ENCODE peak calls at places on chromosomes 11 and 22, in six cellular contexts. O is spleen, C is brain microvascular endothelial cell, K is Peyer's patch, N is Karpas-422, X is dorsolateral prefrontal cortex. M is an unnamed sample. For H3K27me3, the result is how much of the 10 kb centered on the place peaks cover.

GRCh38 chr22:27989758-27990450 is 70.8 kb upstream of the PITPNB start:
- DNase-seq in O (no peak), C (no peak), K (no peak), N (no peak), X (no peak), M (no peak)

GRCh38 chr11:64186205-64187165 is 514 bp downstream of the STIP1 start:
- DNase-seq in O (no peak), C (no peak), K (no peak), N (no peak), X (no peak), M (no peak)

GRCh38 chr11:34190192-34191139 is 85.0 kb downstream of the NAT10 start:
- DNase-seq in O (no peak), C (no peak), K (no peak), N (no peak), X (no peak), M (no peak)

GRCh38 chr11:62508336-62509058 is 38.1 kb downstream of the AHNAK start:
- DNase-seq in O (peak), C (peak), K (peak), N (peak), X (peak), M (peak)

GRCh38 chr11:116871248-116871647 is 33.8 kb upstream of the APOA1 start:
- DNase-seq in O (no peak), C (peak), K (no peak), N (no peak), X (no peak), M (no peak)

GRCh38 chr11:109583996-109584395 is 162.0 kb downstream of the C11orf87 start:
- DNase-seq in O (no peak), C (no peak), K (no peak), N (no peak), X (no peak), M (no peak)

GRCh38 chr11:46055371-46055770 is 65.9 kb downstream of the PHF21A start:
- DNase-seq in O (no peak), C (peak), K (no peak), N (no peak), X (no peak), M (peak)

GRCh38 chr11:114145166-114145695 is 85.7 kb downstream of the ZBTB16 start:
- DNase-seq in O (no peak), C (no peak), K (no peak), N (no peak), X (no peak), M (no peak)

GRCh38 chr11:55707029-55707428 is 45.0 kb downstream of the OR4C6 start:
- DNase-seq in O (no peak), C (peak), K (no peak), N (peak), X (no peak), M (no peak)

GRCh38 chr22:22484023-22484422 is 24.5 kb downstream of the ZNF280B start:
- DNase-seq in O (no peak), C (no peak), K (no peak), N (no peak), X (no peak), M (no peak)

GRCh38 chr11:61754534-61755482 is 2.4 kb downstream of the MYRF start:
- DNase-seq in O (no peak), C (peak), K (no peak), N (no peak), X (no peak), M (no peak)

GRCh38 chr11:132101861-132102260 is 731.4 kb downstream of the NTM start:
- DNase-seq in O (no peak), C (no peak), K (no peak), N (no peak), X (no peak), M (no peak)

GRCh38 chr11:898540-899190 is 11.9 kb downstream of the CHID1 start:
- DNase-seq in O (no peak), C (no peak), K (no peak), N (no peak), X (no peak), M (no peak)

GRCh38 chr11:82996966-82997606 is 74.6 kb downstream of the RAB30 start:
- DNase-seq in O (no peak), C (no peak), K (peak), N (no peak), X (no peak), M (no peak)

GRCh38 chr11:65779919-65780769 is 632 bp downstream of the AP5B1 start:
- DNase-seq in O (peak), C (peak), K (peak), N (peak), X (peak), M (no peak)

GRCh38 chr11:2655834-2656622 is 43.8 kb downstream of the KCNQ1OT1 start:
- DNase-seq in O (no peak), C (peak), K (no peak), N (no peak), X (no peak), M (no peak)

GRCh38 chr11:43458486-43458885 is 99.8 kb downstream of the TTC17 start:
- DNase-seq in O (no peak), C (no peak), K (no peak), N (no peak), X (no peak), M (no peak)

GRCh38 chr11:118605116-118605867 is 2.1 kb upstream of the PHLDB1 start:
- DNase-seq in O (peak), C (peak), K (no peak), N (no peak), X (peak), M (no peak)

GRCh38 chr22:43153916-43154315 is 2.6 kb downstream of the TSPO start:
- DNase-seq in O (no peak), C (no peak), K (no peak), N (no peak), X (no peak), M (no peak)

GRCh38 chr11:80281194-80281593 is 840.4 kb upstream of the TENM4 start:
- DNase-seq in O (no peak), C (no peak), K (no peak), N (no peak), X (no peak), M (no peak)

GRCh38 chr11:128022007-128022368 is 565.4 kb downstream of the ETS1 start:
- DNase-seq in O (no peak), C (peak), K (no peak), N (no peak), X (no peak), M (no peak)

GRCh38 chr11:32586576-32587190 is 3.1 kb downstream of the EIF3M start:
- DNase-seq in O (no peak), C (peak), K (no peak), N (peak), X (no peak), M (no peak)

GRCh38 chr11:36264601-36265344 is 24.5 kb downstream of the COMMD9 start:
- DNase-seq in O (no peak), C (no peak), K (no peak), N (no peak), X (no peak), M (no peak)

GRCh38 chr22:33867118-33867863 is 53.0 kb downstream of the LARGE1 start:
- DNase-seq in O (no peak), C (peak), K (peak), N (no peak), X (no peak), M (no peak)

GRCh38 chr22:17085277-17086091 is 684 bp downstream of the IL17RA start:
- DNase-seq in O (no peak), C (no peak), K (peak), N (no peak), X (no peak), M (no peak)

GRCh38 chr11:118401880-118402590 is 629 bp downstream of the ATP5MG start:
- DNase-seq in O (no peak), C (peak), K (no peak), N (no peak), X (no peak), M (no peak)

GRCh38 chr11:108915666-108916065 is 250.8 kb downstream of the DDX10 start:
- DNase-seq in O (no peak), C (no peak), K (no peak), N (no peak), X (no peak), M (no peak)

GRCh38 chr11:70115778-70116177 is 37.7 kb downstream of the ANO1 start:
- DNase-seq in O (no peak), C (no peak), K (no peak), N (no peak), X (no peak), M (no peak)

GRCh38 chr11:71293961-71294782 is 41.8 kb upstream of the SHANK2 start:
- DNase-seq in O (no peak), C (no peak), K (no peak), N (no peak), X (no peak), M (no peak)

GRCh38 chr11:102819491-102819890 is 21.5 kb upstream of the MMP1 start:
- DNase-seq in O (no peak), C (no peak), K (no peak), N (no peak), X (no peak), M (no peak)

GRCh38 chr22:30783021-30783420 is 88.3 kb downstream of the OSBP2 start:
- DNase-seq in O (no peak), C (no peak), K (no peak), N (no peak), X (no peak), M (no peak)

GRCh38 chr11:100805509-100806199 is 118.6 kb downstream of the ARHGAP42 start:
- DNase-seq in O (no peak), C (no peak), K (no peak), N (no peak), X (no peak), M (no peak)

GRCh38 chr11:95419915-95420314 is 188.9 kb upstream of the SESN3 start:
- DNase-seq in O (no peak), C (peak), K (no peak), N (no peak), X (no peak), M (no peak)

GRCh38 chr11:128397362-128397761 is 190.0 kb downstream of the ETS1 start:
- DNase-seq in O (no peak), C (no peak), K (no peak), N (no peak), X (no peak), M (no peak)

GRCh38 chr11:33214187-33214586 is 43.0 kb upstream of the HIPK3 start:
- DNase-seq in O (no peak), C (no peak), K (no peak), N (no peak), X (no peak), M (no peak)

GRCh38 chr11:132312161-132312560 is 941.7 kb downstream of the NTM start:
- DNase-seq in O (no peak), C (peak), K (no peak), N (no peak), X (no peak), M (no peak)

GRCh38 chr11:110029714-110030113 is 63.5 kb upstream of the ZC3H12C start:
- DNase-seq in O (no peak), C (no peak), K (no peak), N (no peak), X (no peak), M (no peak)

GRCh38 chr11:46315033-46315738 is 32.1 kb upstream of the DGKZ start:
- DNase-seq in O (peak), C (peak), K (peak), N (peak), X (no peak), M (peak)

GRCh38 chr11:26726960-26727359 is 5.1 kb upstream of the SLC5A12 start:
- DNase-seq in O (no peak), C (no peak), K (no peak), N (no peak), X (no peak), M (no peak)
- H3K27me3 ChIP-seq in O (under half), C (under half), K (under half), N (under half), X (under half), M (under half)

GRCh38 chr22:50530280-50530856 is 556 bp upstream of the TYMP start:
- DNase-seq in O (peak), C (peak), K (peak), N (peak), X (no peak), M (no peak)

GRCh38 chr22:50532353-50532700 is 2.5 kb upstream of the TYMP start:
- DNase-seq in O (no peak), C (no peak), K (no peak), N (peak), X (peak), M (no peak)

GRCh38 chr22:50529416-50530279 is at the start of gene TYMP:
- DNase-seq in O (no peak), C (no peak), K (peak), N (no peak), X (peak), M (no peak)

GRCh38 chr22:50531546-50532352 is 1.9 kb upstream of the TYMP start:
- DNase-seq in O (peak), C (peak), K (peak), N (peak), X (peak), M (no peak)

GRCh38 chr22:50530857-50531545 is 1.2 kb upstream of the TYMP start:
- DNase-seq in O (peak), C (peak), K (peak), N (peak), X (peak), M (no peak)
- H3K4me3 ChIP-seq in O (peak), C (peak), K (peak), N (peak), X (peak), M (peak)

DNA sequence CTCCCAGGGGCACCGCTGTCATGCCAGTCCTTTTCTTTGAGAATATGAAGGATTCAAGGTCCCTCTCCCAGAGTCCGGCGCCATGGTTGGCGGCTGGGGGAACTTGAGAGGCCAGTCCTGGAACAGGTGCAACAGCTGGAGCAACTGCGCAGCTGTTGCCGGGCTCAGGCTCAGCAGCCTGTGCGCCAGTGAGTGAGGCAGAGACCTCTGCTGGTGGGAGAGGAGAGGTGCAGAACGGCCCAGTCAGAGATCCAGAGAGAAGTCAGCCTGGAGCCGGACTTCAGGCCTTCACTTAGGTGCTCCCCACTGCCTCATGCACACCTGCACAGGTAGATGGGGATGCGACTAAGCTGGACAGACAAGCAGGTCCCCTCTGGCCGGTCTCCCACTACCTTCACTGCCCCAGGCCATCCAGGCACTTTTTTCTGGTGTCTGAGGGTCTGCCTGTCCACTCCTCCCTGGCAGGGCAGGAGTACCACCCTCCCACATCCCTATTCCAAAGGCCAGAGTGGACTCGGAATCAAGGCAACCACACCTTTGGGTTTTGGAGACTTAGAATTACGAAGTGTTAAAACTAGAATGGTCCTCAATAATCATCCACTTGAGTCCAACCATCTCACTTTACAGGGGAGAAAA is 4.6 kb downstream of the CHRDL2 start:
- DNase-seq in O (peak), C (peak), K (peak), N (peak), X (peak), M (no peak)
- H3K27me3 ChIP-seq in O (under half), C (under half), K (under half), N (under half), X (under half), M (under half)

GRCh38 chr22:29380032-29380781 is 8.2 kb downstream of the AP1B1 start:
- DNase-seq in O (no peak), C (no peak), K (no peak), N (no peak), X (no peak), M (no peak)

GRCh38 chr22:29383740-29384139 is 4.6 kb downstream of the AP1B1 start:
- DNase-seq in O (no peak), C (no peak), K (no peak), N (peak), X (no peak), M (no peak)

GRCh38 chr22:29385305-29385704 is 3.1 kb downstream of the AP1B1 start:
- DNase-seq in O (no peak), C (no peak), K (no peak), N (peak), X (no peak), M (no peak)

GRCh38 chr22:29380856-29381255 is 7.5 kb downstream of the AP1B1 start:
- DNase-seq in O (no peak), C (no peak), K (no peak), N (no peak), X (no peak), M (no peak)

DNA sequence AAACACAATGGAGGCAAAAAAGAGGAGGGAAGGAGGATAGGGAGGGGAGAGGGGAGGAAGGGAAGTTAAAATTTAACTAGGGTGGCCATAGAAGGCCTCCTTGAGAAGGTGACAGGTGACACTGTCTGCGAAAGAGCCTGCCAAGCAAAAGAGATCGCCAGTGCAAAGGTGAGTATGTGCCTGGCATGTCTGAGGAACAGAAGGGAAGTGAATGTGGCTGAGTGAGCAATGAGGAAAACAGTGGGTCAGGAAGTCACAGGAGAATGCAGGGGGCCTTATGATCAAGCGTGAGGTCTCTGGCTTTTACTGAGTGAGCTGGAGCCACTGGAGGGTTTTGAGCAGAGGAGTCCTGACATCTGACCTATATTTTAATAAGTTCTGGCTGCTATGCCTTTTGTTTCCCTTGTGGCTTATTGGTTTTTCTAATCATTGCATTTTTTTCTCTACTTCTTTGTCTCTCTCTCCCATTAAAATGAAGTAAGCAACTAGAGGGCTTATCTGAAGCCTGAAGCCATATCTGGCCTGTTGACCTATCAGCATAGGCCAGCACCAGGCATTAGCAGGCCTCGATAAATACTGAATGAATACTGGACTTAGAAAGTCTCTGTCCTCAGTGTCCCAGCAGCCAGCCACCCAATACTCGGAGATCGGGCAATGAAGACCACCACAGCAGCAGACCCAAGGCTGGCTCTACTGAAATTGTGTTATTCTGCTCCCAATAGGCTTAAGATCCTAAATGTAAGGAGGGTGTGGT is 5.6 kb downstream of the AP1B1 start:
- DNase-seq in O (no peak), C (no peak), K (no peak), N (peak), X (no peak), M (no peak)
- H3K4me3 ChIP-seq in O (no peak), C (no peak), K (no peak), N (no peak), X (no peak), M (no peak)

DNA sequence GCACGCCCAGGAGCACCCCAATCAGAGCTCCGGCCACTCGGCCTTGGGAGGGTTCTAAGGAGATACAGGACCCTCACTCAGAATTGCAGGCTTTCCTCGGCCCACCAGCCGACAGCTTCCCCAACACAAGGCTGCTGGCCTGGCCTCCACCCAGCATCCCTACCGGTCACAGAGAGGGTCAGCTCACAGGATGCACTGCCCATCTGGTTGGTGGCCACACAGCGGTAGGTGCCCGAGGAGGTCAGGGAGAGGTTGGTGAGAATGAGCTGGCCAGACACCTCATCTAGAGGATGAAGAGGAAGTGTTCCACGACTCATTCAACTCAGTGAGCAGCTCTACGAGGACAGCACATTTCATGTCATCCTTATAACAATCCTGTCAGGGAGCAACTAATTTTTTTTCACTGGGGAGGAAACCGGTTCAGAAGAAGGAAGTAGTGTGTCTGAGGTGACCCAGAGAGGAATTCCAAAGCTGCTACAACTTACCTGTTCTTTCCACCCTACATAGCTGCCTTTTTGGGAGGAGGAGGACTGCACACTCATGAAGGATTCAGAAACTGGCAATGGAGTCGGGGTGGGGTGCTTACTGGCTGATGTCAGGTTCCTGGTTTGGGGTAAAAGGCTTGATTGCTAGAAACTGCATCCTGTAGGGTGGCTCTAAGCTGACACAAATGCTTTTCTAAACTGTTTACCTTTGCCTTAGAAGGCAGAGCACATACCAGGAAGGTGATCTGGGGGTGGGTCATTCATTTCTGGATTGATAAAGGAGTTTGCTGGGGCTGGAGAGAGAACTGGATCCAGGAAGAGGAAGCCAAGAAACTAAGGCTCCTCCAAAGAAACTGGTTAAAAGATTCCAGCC is 3.3 kb downstream of the VSIG2 start:
- DNase-seq in O (peak), C (no peak), K (no peak), N (no peak), X (no peak), M (no peak)
- H3K27me3 ChIP-seq in O (under half), C (under half), K (under half), N (under half), X (half or more), M (half or more)

DNA sequence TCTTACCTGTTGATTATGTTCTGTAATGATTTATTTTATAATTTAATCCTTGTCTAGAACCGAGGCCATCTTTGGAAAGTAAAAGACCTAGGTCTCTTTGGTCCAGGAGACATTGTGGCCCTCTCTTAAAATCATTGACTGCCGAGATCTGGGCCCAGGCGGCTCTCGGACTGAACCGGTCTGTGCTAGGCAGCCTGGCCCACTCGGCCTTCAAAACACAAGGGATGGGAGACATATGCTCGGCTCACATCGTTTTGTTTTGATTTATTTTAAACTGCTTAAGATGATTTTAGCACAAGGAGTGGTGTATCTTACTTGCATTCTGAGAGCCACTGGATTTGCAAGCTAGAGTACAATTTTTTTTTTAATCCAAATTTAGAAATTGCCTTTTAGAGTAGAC is 80.2 kb upstream of the WNT7B start:
- DNase-seq in O (peak), C (no peak), K (peak), N (peak), X (peak), M (no peak)
- H3K4me3 ChIP-seq in O (peak), C (no peak), K (no peak), N (peak), X (peak), M (no peak)

M was measured in iPS DF 6.9.